ENCODE peak calls at places on chromosomes 13 and 19, in six cellular contexts. B, K, Q, E, V and G are unnamed samples.

GRCh38 chr13:92590503-92590908 is 636.1 kb upstream of the GPC6 start:
- DNase-seq in B (no peak), K (no peak), Q (no peak), E (no peak), V (no peak), G (no peak)

GRCh38 chr13:67106502-67107057 is 123.6 kb downstream of the PCDH9 start:
- DNase-seq in B (no peak), K (no peak), Q (no peak), E (no peak), V (no peak), G (no peak)

GRCh38 chr13:32164622-32165268 is 133.2 kb downstream of the FRY start:
- DNase-seq in B (no peak), K (no peak), Q (peak), E (peak), V (peak), G (peak)

GRCh38 chr19:54345938-54346386 is 7.0 kb upstream of the LILRA4 start:
- DNase-seq in B (no peak), K (no peak), Q (peak), E (no peak), V (peak), G (no peak)

GRCh38 chr13:30148171-30148754 is 159.1 kb downstream of the KATNAL1 start:
- DNase-seq in B (no peak), K (no peak), Q (no peak), E (no peak), V (no peak), G (no peak)

GRCh38 chr13:112942689-112943308 is 26.2 kb upstream of the MCF2L start:
- DNase-seq in B (peak), K (peak), Q (peak), E (peak), V (peak), G (peak)

GRCh38 chr13:75217949-75218348 is 264.0 kb downstream of the TBC1D4 start:
- DNase-seq in B (no peak), K (no peak), Q (no peak), E (peak), V (peak), G (no peak)

GRCh38 chr19:14135985-14136508 is 342 bp downstream of the ASF1B start:
- DNase-seq in B (no peak), K (no peak), Q (no peak), E (no peak), V (no peak), G (no peak)

GRCh38 chr19:6108721-6109633 is 1.3 kb downstream of the RFX2 start:
- DNase-seq in B (peak), K (peak), Q (no peak), E (no peak), V (peak), G (no peak)

GRCh38 chr19:45346449-45346848 is 5.9 kb downstream of the KLC3 start:
- DNase-seq in B (no peak), K (no peak), Q (no peak), E (no peak), V (no peak), G (no peak)

GRCh38 chr13:93963266-93964131 is 516.0 kb downstream of the DCT start:
- DNase-seq in B (no peak), K (no peak), Q (no peak), E (no peak), V (no peak), G (no peak)

GRCh38 chr19:14476663-14477401 is 1.7 kb upstream of the PTGER1 start:
- DNase-seq in B (no peak), K (no peak), Q (peak), E (peak), V (no peak), G (no peak)

GRCh38 chr13:72258340-72258981 is 391.5 kb upstream of the DACH1 start:
- DNase-seq in B (no peak), K (no peak), Q (no peak), E (no peak), V (no peak), G (no peak)

GRCh38 chr19:41521860-41522555 is 54.0 kb upstream of the CEACAM21 start:
- DNase-seq in B (peak), K (peak), Q (no peak), E (peak), V (no peak), G (no peak)

GRCh38 chr13:59250276-59250990 is 913.3 kb downstream of the DIAPH3 start:
- DNase-seq in B (no peak), K (no peak), Q (no peak), E (no peak), V (no peak), G (peak)

GRCh38 chr19:45863840-45864628 is at the start of gene FOXA3:
- DNase-seq in B (no peak), K (peak), Q (no peak), E (peak), V (no peak), G (no peak)

GRCh38 chr13:73754727-73755292 is 379.4 kb downstream of the KLF12 start:
- DNase-seq in B (peak), K (no peak), Q (peak), E (peak), V (peak), G (peak)